ENCODE peak calls at places on chromosomes 16 and 17, in ten cellular contexts. One of them, this sample, is unnamed.

GRCh38 chr16:71360378-71360777 is 1.9 kb downstream of the CALB2 start:
- DNase-seq in transverse colon: no peak
- DNase-seq in pons: no peak
- DNase-seq in ELR: peak
- DNase-seq in HEK293T: no peak
- DNase-seq in RPMI7951: peak
- DNase-seq in foreskin fibroblast: peak
- DNase-seq in stimulated activated CD8-positive, alpha-beta memory T cell treated with anti-CD3 and anti-CD28 coated beads, Interleukin-4, amount 100 ng/mL, for 4 hours: no peak
- DNase-seq in hepatocyte: peak
- DNase-seq in ACHN: peak
- DNase-seq in this sample: peak

GRCh38 chr17:48439473-48439872 is 9.5 kb upstream of the SKAP1 start:
- DNase-seq in ACHN: no peak
- DNase-seq in transverse colon: no peak
- DNase-seq in HEK293T: no peak
- DNase-seq in RPMI7951: no peak
- DNase-seq in stimulated activated CD8-positive, alpha-beta memory T cell treated with anti-CD3 and anti-CD28 coated beads, Interleukin-4, amount 100 ng/mL, for 4 hours: no peak
- DNase-seq in foreskin fibroblast: no peak
- DNase-seq in ELR: no peak
- DNase-seq in pons: no peak
- DNase-seq in hepatocyte: no peak
- DNase-seq in this sample: no peak

GRCh38 chr17:38712593-38712992 is 7.5 kb downstream of the MLLT6 start:
- DNase-seq in hepatocyte: no peak
- DNase-seq in HEK293T: no peak
- DNase-seq in foreskin fibroblast: no peak
- DNase-seq in transverse colon: no peak
- DNase-seq in RPMI7951: no peak
- DNase-seq in pons: no peak
- DNase-seq in stimulated activated CD8-positive, alpha-beta memory T cell treated with anti-CD3 and anti-CD28 coated beads, Interleukin-4, amount 100 ng/mL, for 4 hours: no peak
- DNase-seq in ELR: no peak
- DNase-seq in ACHN: no peak
- DNase-seq in this sample: no peak

GRCh38 chr16:75272097-75272548 is 20.7 kb upstream of the BCAR1 start:
- DNase-seq in stimulated activated CD8-positive, alpha-beta memory T cell treated with anti-CD3 and anti-CD28 coated beads, Interleukin-4, amount 100 ng/mL, for 4 hours: no peak
- DNase-seq in ACHN: no peak
- DNase-seq in transverse colon: no peak
- DNase-seq in hepatocyte: no peak
- DNase-seq in foreskin fibroblast: no peak
- DNase-seq in RPMI7951: no peak
- DNase-seq in pons: no peak
- DNase-seq in ELR: no peak
- DNase-seq in HEK293T: no peak
- DNase-seq in this sample: no peak

GRCh38 chr17:14381606-14382005 is 80.7 kb downstream of the HS3ST3B1 start:
- DNase-seq in HEK293T: no peak
- DNase-seq in pons: no peak
- DNase-seq in hepatocyte: no peak
- DNase-seq in ACHN: no peak
- DNase-seq in stimulated activated CD8-positive, alpha-beta memory T cell treated with anti-CD3 and anti-CD28 coated beads, Interleukin-4, amount 100 ng/mL, for 4 hours: no peak
- DNase-seq in transverse colon: no peak
- DNase-seq in foreskin fibroblast: no peak
- DNase-seq in RPMI7951: no peak
- DNase-seq in ELR: no peak
- DNase-seq in this sample: no peak

GRCh38 chr17:21272881-21273839 is 11.4 kb upstream of the MAP2K3 start:
- DNase-seq in transverse colon: peak
- DNase-seq in ACHN: no peak
- DNase-seq in HEK293T: no peak
- DNase-seq in pons: no peak
- DNase-seq in stimulated activated CD8-positive, alpha-beta memory T cell treated with anti-CD3 and anti-CD28 coated beads, Interleukin-4, amount 100 ng/mL, for 4 hours: no peak
- DNase-seq in hepatocyte: no peak
- DNase-seq in foreskin fibroblast: no peak
- DNase-seq in RPMI7951: no peak
- DNase-seq in ELR: no peak
- DNase-seq in this sample: no peak

GRCh38 chr16:30069575-30070462 is 4.3 kb downstream of the ALDOA start:
- DNase-seq in transverse colon: no peak
- DNase-seq in hepatocyte: no peak
- DNase-seq in RPMI7951: no peak
- DNase-seq in ACHN: no peak
- DNase-seq in foreskin fibroblast: no peak
- DNase-seq in pons: peak
- DNase-seq in stimulated activated CD8-positive, alpha-beta memory T cell treated with anti-CD3 and anti-CD28 coated beads, Interleukin-4, amount 100 ng/mL, for 4 hours: no peak
- DNase-seq in HEK293T: no peak
- DNase-seq in ELR: no peak
- DNase-seq in this sample: no peak

GRCh38 chr16:17038415-17038814 is 432.3 kb downstream of the XYLT1 start:
- DNase-seq in ACHN: no peak
- DNase-seq in HEK293T: no peak
- DNase-seq in foreskin fibroblast: no peak
- DNase-seq in RPMI7951: no peak
- DNase-seq in pons: no peak
- DNase-seq in transverse colon: no peak
- DNase-seq in ELR: no peak
- DNase-seq in hepatocyte: no peak
- DNase-seq in stimulated activated CD8-positive, alpha-beta memory T cell treated with anti-CD3 and anti-CD28 coated beads, Interleukin-4, amount 100 ng/mL, for 4 hours: no peak
- DNase-seq in this sample: no peak

GRCh38 chr16:85554791-85555548 is 58.2 kb upstream of the GSE1 start:
- DNase-seq in stimulated activated CD8-positive, alpha-beta memory T cell treated with anti-CD3 and anti-CD28 coated beads, Interleukin-4, amount 100 ng/mL, for 4 hours: peak
- DNase-seq in pons: no peak
- DNase-seq in HEK293T: peak
- DNase-seq in RPMI7951: peak
- DNase-seq in ELR: peak
- DNase-seq in foreskin fibroblast: peak
- DNase-seq in transverse colon: peak
- DNase-seq in hepatocyte: peak
- DNase-seq in ACHN: peak
- DNase-seq in this sample: peak

GRCh38 chr17:3802461-3803307 is 1.7 kb upstream of the ITGAE start:
- DNase-seq in ELR: peak
- DNase-seq in stimulated activated CD8-positive, alpha-beta memory T cell treated with anti-CD3 and anti-CD28 coated beads, Interleukin-4, amount 100 ng/mL, for 4 hours: no peak
- DNase-seq in ACHN: peak
- DNase-seq in transverse colon: peak
- DNase-seq in HEK293T: no peak
- DNase-seq in foreskin fibroblast: peak
- DNase-seq in RPMI7951: peak
- DNase-seq in hepatocyte: peak
- DNase-seq in pons: no peak
- DNase-seq in this sample: no peak

GRCh38 chr17:40482722-40483121 is 18.7 kb downstream of the TNS4 start:
- DNase-seq in ACHN: no peak
- DNase-seq in stimulated activated CD8-positive, alpha-beta memory T cell treated with anti-CD3 and anti-CD28 coated beads, Interleukin-4, amount 100 ng/mL, for 4 hours: no peak
- DNase-seq in RPMI7951: no peak
- DNase-seq in foreskin fibroblast: no peak
- DNase-seq in pons: no peak
- DNase-seq in ELR: no peak
- DNase-seq in HEK293T: no peak
- DNase-seq in hepatocyte: no peak
- DNase-seq in transverse colon: no peak
- DNase-seq in this sample: no peak

GRCh38 chr17:63984651-63985386 is 12.1 kb upstream of the SCN4A start:
- DNase-seq in hepatocyte: peak
- DNase-seq in ACHN: peak
- DNase-seq in ELR: peak
- DNase-seq in foreskin fibroblast: peak
- DNase-seq in pons: no peak
- DNase-seq in HEK293T: no peak
- DNase-seq in stimulated activated CD8-positive, alpha-beta memory T cell treated with anti-CD3 and anti-CD28 coated beads, Interleukin-4, amount 100 ng/mL, for 4 hours: no peak
- DNase-seq in transverse colon: peak
- DNase-seq in RPMI7951: peak
- DNase-seq in this sample: peak

GRCh38 chr17:29243792-29244191 is 2.9 kb upstream of the CRYBA1 start:
- DNase-seq in transverse colon: no peak
- DNase-seq in RPMI7951: peak
- DNase-seq in hepatocyte: no peak
- DNase-seq in stimulated activated CD8-positive, alpha-beta memory T cell treated with anti-CD3 and anti-CD28 coated beads, Interleukin-4, amount 100 ng/mL, for 4 hours: no peak
- DNase-seq in pons: no peak
- DNase-seq in ACHN: peak
- DNase-seq in ELR: peak
- DNase-seq in foreskin fibroblast: no peak
- DNase-seq in HEK293T: peak
- DNase-seq in this sample: peak

GRCh38 chr16:84739349-84740124 is 39.7 kb downstream of the USP10 start:
- DNase-seq in HEK293T: no peak
- DNase-seq in stimulated activated CD8-positive, alpha-beta memory T cell treated with anti-CD3 and anti-CD28 coated beads, Interleukin-4, amount 100 ng/mL, for 4 hours: no peak
- DNase-seq in ACHN: peak
- DNase-seq in transverse colon: no peak
- DNase-seq in foreskin fibroblast: peak
- DNase-seq in RPMI7951: peak
- DNase-seq in pons: peak
- DNase-seq in hepatocyte: no peak
- DNase-seq in ELR: peak
- DNase-seq in this sample: peak

GRCh38 chr16:75064403-75065148 is 52.0 kb downstream of the LDHD start:
- DNase-seq in ELR: no peak
- DNase-seq in ACHN: no peak
- DNase-seq in foreskin fibroblast: no peak
- DNase-seq in stimulated activated CD8-positive, alpha-beta memory T cell treated with anti-CD3 and anti-CD28 coated beads, Interleukin-4, amount 100 ng/mL, for 4 hours: no peak
- DNase-seq in RPMI7951: no peak
- DNase-seq in hepatocyte: peak
- DNase-seq in transverse colon: peak
- DNase-seq in pons: no peak
- DNase-seq in HEK293T: no peak
- DNase-seq in this sample: no peak

GRCh38 chr16:22307838-22308237 is 10.6 kb downstream of the POLR3E start:
- DNase-seq in ACHN: no peak
- DNase-seq in hepatocyte: no peak
- DNase-seq in pons: no peak
- DNase-seq in ELR: no peak
- DNase-seq in foreskin fibroblast: no peak
- DNase-seq in stimulated activated CD8-positive, alpha-beta memory T cell treated with anti-CD3 and anti-CD28 coated beads, Interleukin-4, amount 100 ng/mL, for 4 hours: no peak
- DNase-seq in HEK293T: no peak
- DNase-seq in RPMI7951: no peak
- DNase-seq in transverse colon: no peak
- DNase-seq in this sample: no peak

GRCh38 chr17:56595831-56596740 is 2.6 kb downstream of the NOG start:
- DNase-seq in ACHN: peak
- DNase-seq in foreskin fibroblast: no peak
- DNase-seq in ELR: peak
- DNase-seq in HEK293T: no peak
- DNase-seq in RPMI7951: no peak
- DNase-seq in pons: no peak
- DNase-seq in transverse colon: no peak
- DNase-seq in stimulated activated CD8-positive, alpha-beta memory T cell treated with anti-CD3 and anti-CD28 coated beads, Interleukin-4, amount 100 ng/mL, for 4 hours: no peak
- DNase-seq in hepatocyte: peak
- DNase-seq in this sample: no peak

GRCh38 chr17:39845052-39845976 is 18.8 kb downstream of the IKZF3 start:
- DNase-seq in RPMI7951: no peak
- DNase-seq in foreskin fibroblast: no peak
- DNase-seq in pons: no peak
- DNase-seq in hepatocyte: no peak
- DNase-seq in stimulated activated CD8-positive, alpha-beta memory T cell treated with anti-CD3 and anti-CD28 coated beads, Interleukin-4, amount 100 ng/mL, for 4 hours: no peak
- DNase-seq in ACHN: no peak
- DNase-seq in transverse colon: no peak
- DNase-seq in ELR: peak
- DNase-seq in HEK293T: no peak
- DNase-seq in this sample: no peak

GRCh38 chr16:89155184-89155679 is 16.3 kb upstream of the CDH15 start:
- DNase-seq in stimulated activated CD8-positive, alpha-beta memory T cell treated with anti-CD3 and anti-CD28 coated beads, Interleukin-4, amount 100 ng/mL, for 4 hours: no peak
- DNase-seq in pons: peak
- DNase-seq in ELR: peak
- DNase-seq in ACHN: no peak
- DNase-seq in transverse colon: peak
- DNase-seq in hepatocyte: peak
- DNase-seq in HEK293T: no peak
- DNase-seq in foreskin fibroblast: peak
- DNase-seq in RPMI7951: peak
- DNase-seq in this sample: no peak

GRCh38 chr16:66471696-66472393 is 44.8 kb downstream of the BEAN1 start:
- DNase-seq in pons: no peak
- DNase-seq in hepatocyte: no peak
- DNase-seq in stimulated activated CD8-positive, alpha-beta memory T cell treated with anti-CD3 and anti-CD28 coated beads, Interleukin-4, amount 100 ng/mL, for 4 hours: no peak
- DNase-seq in RPMI7951: no peak
- DNase-seq in HEK293T: no peak
- DNase-seq in transverse colon: no peak
- DNase-seq in ELR: no peak
- DNase-seq in foreskin fibroblast: no peak
- DNase-seq in ACHN: no peak
- DNase-seq in this sample: no peak

GRCh38 chr17:80512233-80512632 is 32.4 kb upstream of the RPTOR start:
- DNase-seq in RPMI7951: peak
- DNase-seq in hepatocyte: no peak
- DNase-seq in ACHN: peak
- DNase-seq in HEK293T: no peak
- DNase-seq in foreskin fibroblast: peak
- DNase-seq in stimulated activated CD8-positive, alpha-beta memory T cell treated with anti-CD3 and anti-CD28 coated beads, Interleukin-4, amount 100 ng/mL, for 4 hours: no peak
- DNase-seq in ELR: peak
- DNase-seq in pons: no peak
- DNase-seq in transverse colon: no peak
- DNase-seq in this sample: peak

GRCh38 chr17:50064253-50064991 is 8.5 kb downstream of the ITGA3 start:
- DNase-seq in pons: no peak
- DNase-seq in RPMI7951: peak
- DNase-seq in foreskin fibroblast: peak
- DNase-seq in ELR: peak
- DNase-seq in hepatocyte: peak
- DNase-seq in HEK293T: no peak
- DNase-seq in ACHN: peak
- DNase-seq in stimulated activated CD8-positive, alpha-beta memory T cell treated with anti-CD3 and anti-CD28 coated beads, Interleukin-4, amount 100 ng/mL, for 4 hours: no peak
- DNase-seq in transverse colon: peak
- DNase-seq in this sample: peak

GRCh38 chr17:36743130-36743529 is 141.7 kb downstream of the MRM1 start:
- DNase-seq in pons: no peak
- DNase-seq in hepatocyte: no peak
- DNase-seq in ELR: no peak
- DNase-seq in transverse colon: no peak
- DNase-seq in foreskin fibroblast: no peak
- DNase-seq in HEK293T: no peak
- DNase-seq in RPMI7951: no peak
- DNase-seq in stimulated activated CD8-positive, alpha-beta memory T cell treated with anti-CD3 and anti-CD28 coated beads, Interleukin-4, amount 100 ng/mL, for 4 hours: no peak
- DNase-seq in ACHN: no peak
- DNase-seq in this sample: no peak

GRCh38 chr17:13385481-13385907 is 216.2 kb downstream of the HS3ST3A1 start:
- DNase-seq in foreskin fibroblast: no peak
- DNase-seq in ACHN: no peak
- DNase-seq in transverse colon: no peak
- DNase-seq in RPMI7951: no peak
- DNase-seq in HEK293T: no peak
- DNase-seq in ELR: peak
- DNase-seq in hepatocyte: peak
- DNase-seq in stimulated activated CD8-positive, alpha-beta memory T cell treated with anti-CD3 and anti-CD28 coated beads, Interleukin-4, amount 100 ng/mL, for 4 hours: no peak
- DNase-seq in pons: peak
- DNase-seq in this sample: no peak

GRCh38 chr17:40922239-40922638 is 15.2 kb downstream of the KRT23 start:
- DNase-seq in foreskin fibroblast: peak
- DNase-seq in pons: peak
- DNase-seq in HEK293T: no peak
- DNase-seq in stimulated activated CD8-positive, alpha-beta memory T cell treated with anti-CD3 and anti-CD28 coated beads, Interleukin-4, amount 100 ng/mL, for 4 hours: no peak
- DNase-seq in ELR: peak
- DNase-seq in hepatocyte: peak
- DNase-seq in transverse colon: no peak
- DNase-seq in ACHN: peak
- DNase-seq in RPMI7951: peak
- DNase-seq in this sample: peak

This sample was measured in RKO.